ENCODE peak calls at places on chromosomes 12 and 14, in seven cellular contexts. Z is GM06990, H is astrocyte of the cerebellum, U is A673, Y is gastrocnemius medialis, E is AG10803, Q is AG09309. T is an unnamed sample.

GRCh38 chr12:113407931-113408585 is 4.4 kb upstream of the SDS start:
- DNase-seq in Z (no peak), H (peak), U (no peak), Y (no peak), E (peak), Q (peak), T (no peak)

GRCh38 chr14:92960706-92961566 is 38.0 kb downstream of the CHGA start:
- DNase-seq in Z (no peak), H (no peak), U (no peak), Y (no peak), E (peak), Q (no peak), T (no peak)

GRCh38 chr14:20608383-20609095 is 17.4 kb upstream of the RNASE12 start:
- DNase-seq in Z (no peak), H (no peak), U (no peak), Y (no peak), E (no peak), Q (no peak), T (no peak)

GRCh38 chr14:18660585-18660922 is 59.6 kb downstream of the OR11H12 start:
- DNase-seq in Z (no peak), H (no peak), U (no peak), Y (no peak), E (no peak), Q (no peak), T (no peak)

GRCh38 chr12:106682594-106683234 is 91.8 kb upstream of the RIC8B start:
- DNase-seq in Z (no peak), H (no peak), U (no peak), Y (no peak), E (peak), Q (no peak), T (peak)

GRCh38 chr12:96886998-96887677 is 19.9 kb upstream of the NEDD1 start:
- DNase-seq in Z (no peak), H (peak), U (no peak), Y (no peak), E (peak), Q (no peak), T (no peak)

GRCh38 chr12:48045061-48045846 is 41.0 kb upstream of the COL2A1 start:
- DNase-seq in Z (no peak), H (no peak), U (no peak), Y (no peak), E (no peak), Q (no peak), T (no peak)

GRCh38 chr12:47650469-47650868 is 55.4 kb downstream of the RPAP3 start:
- DNase-seq in Z (peak), H (no peak), U (no peak), Y (no peak), E (no peak), Q (no peak), T (no peak)

GRCh38 chr12:110807640-110808039 is 39.1 kb upstream of the CCDC63 start:
- DNase-seq in Z (no peak), H (no peak), U (no peak), Y (no peak), E (no peak), Q (no peak), T (no peak)

GRCh38 chr12:86334071-86334470 is 77.9 kb upstream of the MGAT4C start:
- DNase-seq in Z (no peak), H (no peak), U (no peak), Y (no peak), E (no peak), Q (no peak), T (no peak)

GRCh38 chr12:86331012-86331411 is 74.8 kb upstream of the MGAT4C start:
- DNase-seq in Z (no peak), H (no peak), U (peak), Y (no peak), E (no peak), Q (no peak), T (no peak)

DNA sequence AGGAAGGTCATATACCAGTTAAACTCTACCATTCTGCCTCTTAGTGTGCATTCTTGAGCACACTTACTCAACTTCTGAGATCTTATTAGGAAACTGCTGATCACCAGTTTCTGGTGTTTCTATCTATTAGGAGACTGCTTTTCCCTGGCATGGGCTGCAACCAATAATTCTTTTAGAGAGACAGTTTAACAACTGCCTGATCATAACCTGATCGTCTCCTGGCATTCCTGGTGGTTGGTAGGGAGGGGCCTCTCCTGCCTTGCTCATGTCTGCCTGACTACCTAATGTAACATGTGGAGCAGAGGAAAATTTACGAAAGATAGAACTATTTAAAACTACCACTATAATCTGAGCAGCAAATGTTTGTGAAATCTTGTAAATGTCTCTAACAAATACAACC is 75.3 kb upstream of the MGAT4C start:
- DNase-seq in Z (no peak), H (no peak), U (no peak), Y (no peak), E (no peak), Q (no peak), T (no peak)
- H3K4me3 ChIP-seq in Z (no peak), H (no peak), U (no peak), Y (no peak), E (no peak), Q (no peak), T (no peak)

GRCh38 chr14:64541261-64541970 is 875 bp downstream of the HSPA2 start:
- DNase-seq in Z (no peak), H (no peak), U (no peak), Y (peak), E (peak), Q (no peak), T (no peak)
- TF ChIP-seq CTCF in Z (no peak), H (no peak), U (no peak), Y (no peak), E (peak), Q (peak), T (no peak)

GRCh38 chr12:49336645-49337584 is at the start of gene C1QL4:
- DNase-seq in Z (peak), H (peak), U (peak), Y (peak), E (peak), Q (no peak), T (no peak)

GRCh38 chr12:49335118-49335954 is 1.7 kb downstream of the C1QL4 start:
- DNase-seq in Z (no peak), H (no peak), U (no peak), Y (no peak), E (no peak), Q (no peak), T (no peak)

GRCh38 chr12:49334226-49334625 is 2.8 kb downstream of the C1QL4 start:
- DNase-seq in Z (no peak), H (no peak), U (no peak), Y (no peak), E (no peak), Q (no peak), T (no peak)

GRCh38 chr12:49334681-49335080 is 2.3 kb downstream of the C1QL4 start:
- DNase-seq in Z (no peak), H (no peak), U (no peak), Y (no peak), E (no peak), Q (no peak), T (no peak)

DNA sequence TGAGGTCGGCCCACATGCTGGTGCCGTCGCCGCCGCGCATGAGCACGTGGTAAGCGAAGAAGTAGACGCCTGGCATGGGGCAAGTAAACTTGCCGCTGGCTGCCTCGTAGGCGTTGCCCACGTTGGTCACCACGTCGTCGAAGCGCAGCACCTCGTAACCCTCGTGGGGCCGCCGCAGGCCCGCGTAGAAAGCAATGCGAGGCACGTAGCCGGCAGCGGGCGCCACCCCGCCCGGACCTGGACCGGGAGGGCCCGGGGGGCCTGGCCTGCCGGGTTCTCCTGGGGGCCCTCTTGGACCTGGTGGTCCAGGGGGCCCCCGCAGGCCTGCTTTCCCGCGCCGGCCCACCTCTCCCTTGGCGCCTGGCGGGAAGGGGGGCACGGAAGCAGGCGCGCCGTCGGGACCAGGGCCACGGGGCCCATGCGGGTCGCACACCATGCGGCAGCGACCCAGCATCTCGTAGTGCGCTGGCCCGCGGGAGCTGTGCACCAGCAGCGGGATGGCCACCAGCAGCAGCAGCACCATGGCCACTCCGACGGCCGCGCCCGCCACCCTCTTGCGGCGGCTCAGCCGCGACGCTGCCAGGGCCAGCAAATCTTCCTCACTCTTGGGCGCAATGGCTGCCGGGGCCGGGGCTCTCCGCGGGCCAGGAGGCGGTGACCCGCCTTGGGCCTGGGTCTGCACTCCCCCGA is 888 bp downstream of the C1QL4 start:
- DNase-seq in Z (no peak), H (no peak), U (no peak), Y (no peak), E (no peak), Q (no peak), T (no peak)
- H3K4me3 ChIP-seq in Z (no peak), H (no peak), U (peak), Y (peak), E (no peak), Q (no peak), T (no peak)

GRCh38 chr12:11895421-11896064 is 175.2 kb upstream of the BCL2L14 start:
- DNase-seq in Z (no peak), H (no peak), U (no peak), Y (no peak), E (no peak), Q (no peak), T (no peak)

GRCh38 chr12:11894890-11895289 is 175.8 kb upstream of the BCL2L14 start:
- DNase-seq in Z (no peak), H (no peak), U (no peak), Y (no peak), E (no peak), Q (no peak), T (no peak)

GRCh38 chr12:11891350-11892064 is 179.2 kb upstream of the BCL2L14 start:
- DNase-seq in Z (no peak), H (no peak), U (no peak), Y (no peak), E (no peak), Q (no peak), T (no peak)

GRCh38 chr12:11893998-11894397 is 176.7 kb upstream of the BCL2L14 start:
- DNase-seq in Z (no peak), H (no peak), U (no peak), Y (no peak), E (no peak), Q (no peak), T (no peak)

DNA sequence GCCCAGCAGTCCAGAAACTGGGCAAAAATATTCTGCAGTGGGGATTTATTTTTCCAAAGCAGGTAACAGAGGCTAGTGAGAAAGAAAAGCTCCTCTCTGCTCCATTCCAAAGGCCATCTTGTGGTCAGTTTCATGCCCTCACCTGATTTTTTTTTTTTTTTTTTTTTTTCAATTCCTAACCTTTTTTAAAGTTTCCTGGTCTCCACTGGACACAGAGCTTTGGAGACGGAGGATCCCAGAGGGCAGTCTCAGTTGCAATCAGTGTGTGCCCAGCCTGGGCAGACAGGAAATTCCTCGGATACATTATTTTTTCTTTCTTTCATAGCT is 178.7 kb upstream of the BCL2L14 start:
- DNase-seq in Z (no peak), H (no peak), U (no peak), Y (no peak), E (no peak), Q (no peak), T (no peak)
- TF ChIP-seq CTCF in Z (no peak), H (peak), U (peak), Y (peak), E (peak), Q (peak), T (peak)

GRCh38 chr12:12870454-12870853 is 20.9 kb upstream of the GPRC5A start:
- DNase-seq in Z (no peak), H (peak), U (no peak), Y (no peak), E (peak), Q (peak), T (peak)
- H3K4me3 ChIP-seq in Z (no peak), H (no peak), U (no peak), Y (no peak), E (no peak), Q (no peak), T (no peak)